ENCODE peak calls at places on chromosomes 13 and 19, in seven cellular contexts. V is heart left ventricle, P is progenitor cell of endocrine pancreas, J is Peyer's patch, O is astrocyte, A is thoracic aorta, K is lower lobe of right lung. B is an unnamed sample.

GRCh38 chr19:45419396-45419795 is 4.3 kb downstream of the ERCC1 start:
- DNase-seq in V (peak), P (no peak), J (peak), O (no peak), A (no peak), K (no peak), B (no peak)

GRCh38 chr13:45602183-45602582 is 13.4 kb downstream of the ERICH6B start:
- DNase-seq in V (no peak), P (no peak), J (no peak), O (peak), A (no peak), K (no peak), B (no peak)

GRCh38 chr19:11506101-11506555 is 489 bp upstream of the ZNF653 start:
- DNase-seq in V (peak), P (no peak), J (no peak), O (no peak), A (no peak), K (no peak), B (no peak)

GRCh38 chr19:44585371-44586141 is 27.8 kb upstream of the IGSF23 start:
- DNase-seq in V (no peak), P (no peak), J (no peak), O (peak), A (no peak), K (no peak), B (no peak)

GRCh38 chr19:48090281-48090802 is 20.3 kb downstream of the PLA2G4C start:
- DNase-seq in V (no peak), P (no peak), J (no peak), O (no peak), A (no peak), K (no peak), B (no peak)

GRCh38 chr13:103772576-103772975 is 706.4 kb upstream of the SLC10A2 start:
- DNase-seq in V (no peak), P (no peak), J (no peak), O (no peak), A (no peak), K (no peak), B (no peak)

GRCh38 chr13:31627097-31627496 is 112.2 kb upstream of the RXFP2 start:
- DNase-seq in V (no peak), P (no peak), J (no peak), O (peak), A (no peak), K (no peak), B (no peak)

GRCh38 chr19:44876930-44877530 is 14.0 kb upstream of the TOMM40 start:
- DNase-seq in V (no peak), P (no peak), J (no peak), O (no peak), A (no peak), K (no peak), B (no peak)

GRCh38 chr19:39405930-39406655 is 554 bp upstream of the ZFP36 start:
- DNase-seq in V (no peak), P (no peak), J (peak), O (no peak), A (peak), K (no peak), B (peak)

GRCh38 chr13:36919833-36920611 is at the start of gene SMAD9:
- DNase-seq in V (peak), P (peak), J (no peak), O (peak), A (peak), K (peak), B (no peak)

GRCh38 chr19:45769821-45770191 is 754 bp upstream of the SIX5 start:
- DNase-seq in V (peak), P (no peak), J (peak), O (no peak), A (no peak), K (peak), B (peak)

GRCh38 chr19:56916528-56916927 is 76.0 kb upstream of the PEG3 start:
- DNase-seq in V (no peak), P (no peak), J (no peak), O (no peak), A (no peak), K (no peak), B (no peak)

GRCh38 chr13:25468330-25469178 is 96.8 kb downstream of the ATP8A2 start:
- DNase-seq in V (no peak), P (peak), J (no peak), O (peak), A (no peak), K (no peak), B (no peak)

GRCh38 chr19:18895038-18895827 is 725 bp downstream of the CERS1 start:
- DNase-seq in V (peak), P (peak), J (no peak), O (no peak), A (no peak), K (no peak), B (no peak)

GRCh38 chr19:51473009-51473707 is 5.2 kb upstream of the CEACAM18 start:
- DNase-seq in V (peak), P (peak), J (peak), O (peak), A (peak), K (peak), B (peak)

GRCh38 chr13:25276748-25277147 is 10.5 kb downstream of the MTMR6 start:
- DNase-seq in V (no peak), P (no peak), J (no peak), O (peak), A (no peak), K (no peak), B (no peak)

GRCh38 chr13:75549262-75550158 is at the start of gene UCHL3:
- DNase-seq in V (peak), P (peak), J (peak), O (peak), A (peak), K (peak), B (peak)

GRCh38 chr19:56567274-56568120 is at the start of gene ZNF470:
- DNase-seq in V (peak), P (peak), J (peak), O (peak), A (peak), K (peak), B (peak)

GRCh38 chr19:34480971-34481821 is at the start of gene WTIP:
- DNase-seq in V (peak), P (peak), J (no peak), O (peak), A (peak), K (peak), B (no peak)

GRCh38 chr13:73622375-73622774 is 511.8 kb downstream of the KLF12 start:
- DNase-seq in V (no peak), P (no peak), J (no peak), O (no peak), A (no peak), K (no peak), B (no peak)

GRCh38 chr13:75326173-75327131 is 155.5 kb downstream of the TBC1D4 start:
- DNase-seq in V (peak), P (no peak), J (no peak), O (peak), A (no peak), K (no peak), B (no peak)

GRCh38 chr13:103022328-103022727 is 43.9 kb downstream of the SLC10A2 start:
- DNase-seq in V (no peak), P (no peak), J (no peak), O (no peak), A (no peak), K (no peak), B (no peak)

GRCh38 chr13:97282705-97283104 is 60.6 kb downstream of the MBNL2 start:
- DNase-seq in V (no peak), P (no peak), J (no peak), O (peak), A (no peak), K (no peak), B (no peak)

GRCh38 chr13:30121244-30121643 is 186.1 kb downstream of the KATNAL1 start:
- DNase-seq in V (no peak), P (no peak), J (no peak), O (no peak), A (no peak), K (no peak), B (no peak)

GRCh38 chr19:7970716-7971448 is 27.4 kb upstream of the TIMM44 start:
- DNase-seq in V (no peak), P (peak), J (no peak), O (no peak), A (no peak), K (peak), B (no peak)

GRCh38 chr19:42172261-42172660 is 40.0 kb upstream of the POU2F2 start:
- DNase-seq in V (no peak), P (no peak), J (no peak), O (no peak), A (no peak), K (no peak), B (no peak)

GRCh38 chr19:42168206-42168605 is 36.0 kb upstream of the POU2F2 start:
- DNase-seq in V (no peak), P (no peak), J (no peak), O (no peak), A (no peak), K (no peak), B (no peak)

GRCh38 chr19:42170052-42170451 is 37.8 kb upstream of the POU2F2 start:
- DNase-seq in V (no peak), P (no peak), J (no peak), O (no peak), A (no peak), K (no peak), B (no peak)

GRCh38 chr19:42169486-42169885 is 37.2 kb upstream of the POU2F2 start:
- DNase-seq in V (no peak), P (no peak), J (no peak), O (no peak), A (no peak), K (no peak), B (no peak)

GRCh38 chr19:42170715-42171114 is 38.5 kb upstream of the POU2F2 start:
- DNase-seq in V (no peak), P (no peak), J (no peak), O (no peak), A (no peak), K (no peak), B (no peak)
- TF ChIP-seq CTCF in V (no peak), P (no peak), J (no peak), O (no peak), A (no peak), K (no peak), B (no peak)

GRCh38 chr19:3849092-3849491 is 19.7 kb downstream of the ZFR2 start:
- DNase-seq in V (peak), P (no peak), J (peak), O (no peak), A (no peak), K (no peak), B (peak)
- TF ChIP-seq CTCF in V (peak), P (peak), J (no peak), O (peak), A (no peak), K (no peak), B (peak)

DNA sequence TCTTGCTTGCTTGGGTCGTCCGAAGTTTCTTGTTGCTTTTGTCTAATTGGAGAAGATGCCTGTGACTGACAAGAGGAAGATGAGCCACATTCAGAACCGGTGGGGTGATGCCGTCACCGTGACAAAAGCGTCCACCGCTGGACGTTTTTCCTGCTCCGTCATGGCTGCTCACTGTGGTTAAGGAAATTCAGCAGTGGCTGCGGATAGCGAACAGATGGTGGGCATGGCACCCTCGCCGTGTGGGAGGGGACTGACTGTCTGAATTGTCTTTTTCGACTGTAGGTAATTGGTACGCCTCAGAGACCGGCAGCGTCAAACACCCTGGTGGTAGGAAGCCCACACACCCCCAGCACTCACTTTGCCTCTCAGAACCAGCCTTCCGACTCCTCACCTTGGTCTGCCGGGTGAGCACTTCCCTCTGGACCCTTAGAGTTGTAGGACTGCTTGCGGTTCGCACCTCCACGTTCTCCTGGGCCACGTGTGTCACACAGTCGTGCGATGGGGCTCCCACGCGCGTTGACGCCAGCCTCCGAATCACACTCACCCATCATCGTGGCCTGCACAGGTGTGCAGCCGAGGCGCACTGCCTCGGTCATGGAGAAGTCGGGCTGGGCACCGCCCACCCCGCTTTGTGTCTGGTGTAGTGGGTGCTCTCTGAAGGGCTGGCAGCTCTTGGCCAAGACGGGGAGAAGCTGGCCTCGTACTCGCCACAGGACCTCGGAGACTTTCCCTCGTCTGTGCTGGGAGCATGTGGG is 26.5 kb downstream of the ATP4B start:
- DNase-seq in V (peak), P (no peak), J (no peak), O (no peak), A (no peak), K (peak), B (no peak)
- TF ChIP-seq CTCF in V (no peak), P (no peak), J (no peak), O (no peak), A (no peak), K (no peak), B (no peak)

DNA sequence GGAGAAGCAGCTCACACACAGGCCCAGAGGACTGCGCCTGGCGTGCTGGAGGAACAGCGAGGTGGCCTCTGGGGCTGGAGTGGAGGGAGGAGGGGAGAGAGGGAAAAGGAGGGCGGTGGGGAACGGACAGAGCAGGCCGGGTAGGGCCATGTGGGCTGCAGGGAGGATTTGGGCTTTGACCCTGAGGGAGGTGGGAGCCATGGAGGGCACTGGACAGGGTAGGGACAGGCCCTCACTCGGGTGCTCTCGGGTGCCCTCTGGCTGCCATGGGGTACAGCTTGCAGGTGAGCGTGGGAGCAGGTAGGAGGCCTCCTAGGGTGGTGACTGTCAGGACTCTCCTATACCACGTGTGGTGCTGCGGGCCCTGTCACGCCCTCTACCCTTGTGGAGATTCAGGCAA is 22.8 kb downstream of the PLIN4 start:
- DNase-seq in V (no peak), P (no peak), J (no peak), O (no peak), A (no peak), K (no peak), B (no peak)
- TF ChIP-seq CTCF in V (no peak), P (peak), J (no peak), O (no peak), A (no peak), K (no peak), B (no peak)

GRCh38 chr19:5306531-5306930 is 34.1 kb downstream of the PTPRS start:
- DNase-seq in V (no peak), P (no peak), J (no peak), O (no peak), A (no peak), K (no peak), B (no peak)

GRCh38 chr19:5312058-5312457 is 28.6 kb downstream of the PTPRS start:
- DNase-seq in V (no peak), P (no peak), J (no peak), O (no peak), A (no peak), K (no peak), B (no peak)

GRCh38 chr19:5307655-5308054 is 33.0 kb downstream of the PTPRS start:
- DNase-seq in V (no peak), P (no peak), J (no peak), O (no peak), A (no peak), K (no peak), B (no peak)

GRCh38 chr19:5308471-5309437 is 31.9 kb downstream of the PTPRS start:
- DNase-seq in V (no peak), P (no peak), J (no peak), O (peak), A (peak), K (no peak), B (no peak)

GRCh38 chr19:5309438-5310204 is 31.0 kb downstream of the PTPRS start:
- DNase-seq in V (no peak), P (no peak), J (no peak), O (no peak), A (no peak), K (no peak), B (no peak)
- TF ChIP-seq CTCF in V (no peak), P (no peak), J (no peak), O (no peak), A (no peak), K (no peak), B (no peak)

DNA sequence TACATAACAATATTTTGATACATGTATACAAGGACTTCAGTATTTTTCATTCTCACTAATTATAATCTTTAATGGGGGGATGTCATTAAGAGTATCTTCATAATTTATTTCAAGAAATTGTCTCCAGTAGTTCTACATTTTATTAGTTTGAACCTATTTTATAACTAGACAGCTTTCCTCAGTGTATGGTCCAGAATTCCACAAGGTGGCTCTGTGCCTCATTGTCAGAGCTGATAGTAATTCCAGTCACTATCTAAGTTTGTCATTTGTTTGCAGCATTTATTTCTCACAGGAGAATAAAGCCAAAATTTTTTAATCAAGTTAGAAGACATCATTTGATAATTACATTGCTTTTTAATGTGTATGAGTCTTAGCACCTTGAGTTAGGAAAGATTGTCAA is 1633.0 kb upstream of the PCDH20 start:
- DNase-seq in V (no peak), P (no peak), J (no peak), O (no peak), A (no peak), K (no peak), B (no peak)
- TF ChIP-seq CTCF in V (no peak), P (peak), J (no peak), O (no peak), A (no peak), K (no peak), B (no peak)

GRCh38 chr13:43800828-43801227 is 14.1 kb upstream of the ENOX1 start:
- DNase-seq in V (no peak), P (no peak), J (no peak), O (no peak), A (no peak), K (no peak), B (no peak)

GRCh38 chr13:43802511-43802910 is 15.7 kb upstream of the ENOX1 start:
- DNase-seq in V (no peak), P (no peak), J (no peak), O (no peak), A (no peak), K (no peak), B (no peak)

GRCh38 chr13:43805681-43806128 is 18.9 kb upstream of the ENOX1 start:
- DNase-seq in V (no peak), P (no peak), J (no peak), O (no peak), A (no peak), K (no peak), B (no peak)

GRCh38 chr13:43805071-43805468 is 18.3 kb upstream of the ENOX1 start:
- DNase-seq in V (no peak), P (no peak), J (no peak), O (peak), A (no peak), K (no peak), B (no peak)

DNA sequence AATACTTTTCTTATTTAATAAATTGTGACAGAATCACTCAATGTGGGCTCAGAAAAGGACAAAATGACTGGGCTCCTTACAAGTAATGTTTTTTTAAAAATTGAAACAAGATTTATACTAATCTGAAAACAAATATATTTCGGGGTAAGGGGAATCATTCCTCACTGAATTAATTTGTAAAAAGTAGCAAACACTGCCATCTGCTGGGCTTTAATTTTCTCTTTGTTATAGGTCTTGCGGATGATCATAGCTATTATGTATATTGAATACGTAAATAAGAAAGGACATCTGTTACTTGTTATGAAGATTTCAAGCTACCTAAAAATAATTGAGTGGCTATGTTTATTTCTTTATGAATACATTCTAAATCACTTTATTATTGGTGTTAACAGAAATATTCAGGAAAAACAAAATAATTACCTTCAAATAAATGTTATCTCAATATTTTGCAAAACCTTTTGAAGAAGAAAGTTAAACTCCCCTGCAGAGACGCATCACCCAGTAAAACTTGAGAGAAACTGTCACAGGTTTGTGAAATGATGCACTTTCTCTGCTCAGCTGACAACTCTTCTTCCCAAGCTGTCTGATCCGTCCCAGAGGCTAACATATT is 17.8 kb upstream of the ENOX1 start:
- DNase-seq in V (no peak), P (no peak), J (no peak), O (peak), A (no peak), K (no peak), B (no peak)
- TF ChIP-seq CTCF in V (peak), P (peak), J (no peak), O (peak), A (peak), K (peak), B (peak)

GRCh38 chr13:61880576-61881283 is 465.1 kb upstream of the PCDH20 start:
- DNase-seq in V (no peak), P (no peak), J (no peak), O (no peak), A (no peak), K (no peak), B (no peak)
- TF ChIP-seq CTCF in V (peak), P (peak), J (no peak), O (peak), A (no peak), K (peak), B (no peak)